ENCODE peak calls at places on chromosomes 11 and 22, in ten cellular contexts. One of them, this sample, is unnamed.

GRCh38 chr22:46328066-46328465 is 7.4 kb upstream of the TRMU start:
- DNase-seq in aorta: peak; percentile 21
- DNase-seq in upper lobe of right lung: no peak
- DNase-seq in body of pancreas: no peak
- DNase-seq in H9: no peak
- DNase-seq in keratinocyte: no peak
- DNase-seq in stomach: no peak
- DNase-seq in mesenchymal stem cell: no peak
- DNase-seq in PC-3: no peak
- DNase-seq in PC-9: no peak
- DNase-seq in this sample: no peak

GRCh38 chr11:33000181-33000580 is 15.5 kb upstream of the DEPDC7 start:
- DNase-seq in body of pancreas: no peak
- DNase-seq in PC-9: peak; percentile 8
- DNase-seq in upper lobe of right lung: no peak
- DNase-seq in mesenchymal stem cell: peak; percentile 78
- DNase-seq in stomach: no peak
- DNase-seq in H9: no peak
- DNase-seq in keratinocyte: no peak
- DNase-seq in PC-3: peak; percentile 57
- DNase-seq in aorta: no peak
- DNase-seq in this sample: peak; percentile 80

GRCh38 chr22:28817919-28818859 is 17.8 kb upstream of the XBP1 start:
- DNase-seq in PC-3: peak; percentile 19
- DNase-seq in body of pancreas: peak; percentile 97
- DNase-seq in aorta: no peak
- DNase-seq in upper lobe of right lung: peak; percentile 76
- DNase-seq in mesenchymal stem cell: no peak
- DNase-seq in stomach: peak; percentile 89
- DNase-seq in PC-9: peak; percentile 63
- DNase-seq in H9: no peak
- DNase-seq in keratinocyte: no peak
- DNase-seq in this sample: no peak

GRCh38 chr11:10287140-10287539 is 6.9 kb downstream of the SBF2 start:
- DNase-seq in body of pancreas: no peak
- DNase-seq in PC-9: no peak
- DNase-seq in stomach: no peak
- DNase-seq in mesenchymal stem cell: no peak
- DNase-seq in aorta: no peak
- DNase-seq in keratinocyte: no peak
- DNase-seq in H9: no peak
- DNase-seq in upper lobe of right lung: no peak
- DNase-seq in PC-3: no peak
- DNase-seq in this sample: no peak

GRCh38 chr11:46436113-46436512 is 44.5 kb upstream of the CHRM4 start:
- DNase-seq in upper lobe of right lung: no peak
- DNase-seq in keratinocyte: no peak
- DNase-seq in stomach: no peak
- DNase-seq in H9: no peak
- DNase-seq in aorta: no peak
- DNase-seq in body of pancreas: no peak
- DNase-seq in PC-9: no peak
- DNase-seq in PC-3: no peak
- DNase-seq in mesenchymal stem cell: no peak
- DNase-seq in this sample: no peak

GRCh38 chr22:21697866-21698265 is 32.1 kb downstream of the PPIL2 start:
- DNase-seq in aorta: no peak
- DNase-seq in keratinocyte: no peak
- DNase-seq in body of pancreas: no peak
- DNase-seq in stomach: no peak
- DNase-seq in H9: no peak
- DNase-seq in upper lobe of right lung: no peak
- DNase-seq in mesenchymal stem cell: peak; percentile 62
- DNase-seq in PC-9: no peak
- DNase-seq in PC-3: no peak
- DNase-seq in this sample: peak; percentile 63

GRCh38 chr22:46004105-46004866 is 27.3 kb upstream of the WNT7B start:
- DNase-seq in upper lobe of right lung: peak; percentile 66
- DNase-seq in stomach: no peak
- DNase-seq in mesenchymal stem cell: no peak
- DNase-seq in PC-3: no peak
- DNase-seq in aorta: no peak
- DNase-seq in keratinocyte: no peak
- DNase-seq in H9: no peak
- DNase-seq in body of pancreas: no peak
- DNase-seq in PC-9: no peak
- DNase-seq in this sample: no peak

GRCh38 chr11:119029340-119030028 is 1.2 kb downstream of the SLC37A4 start:
- DNase-seq in PC-9: no peak
- DNase-seq in body of pancreas: peak; percentile 91
- DNase-seq in keratinocyte: no peak
- DNase-seq in H9: no peak
- DNase-seq in stomach: peak; percentile 78
- DNase-seq in upper lobe of right lung: no peak
- DNase-seq in mesenchymal stem cell: peak; percentile 44
- DNase-seq in PC-3: peak; percentile 16
- DNase-seq in aorta: peak; percentile 60
- DNase-seq in this sample: no peak

GRCh38 chr11:2578934-2579280 is 120.9 kb downstream of the KCNQ1OT1 start:
- DNase-seq in H9: no peak
- DNase-seq in aorta: no peak
- DNase-seq in keratinocyte: no peak
- DNase-seq in stomach: no peak
- DNase-seq in mesenchymal stem cell: no peak
- DNase-seq in body of pancreas: peak; percentile 2
- DNase-seq in PC-9: no peak
- DNase-seq in upper lobe of right lung: no peak
- DNase-seq in PC-3: no peak
- DNase-seq in this sample: no peak

GRCh38 chr11:10622957-10623787 is 54.7 kb upstream of the LYVE1 start:
- DNase-seq in PC-9: no peak
- DNase-seq in body of pancreas: no peak
- DNase-seq in aorta: peak; percentile 73
- DNase-seq in upper lobe of right lung: no peak
- DNase-seq in PC-3: peak; percentile 37
- DNase-seq in mesenchymal stem cell: no peak
- DNase-seq in keratinocyte: no peak
- DNase-seq in H9: no peak
- DNase-seq in stomach: no peak
- DNase-seq in this sample: no peak

GRCh38 chr11:35144811-35145210 is 5.8 kb downstream of the CD44 start:
- DNase-seq in mesenchymal stem cell: peak; percentile 43
- DNase-seq in body of pancreas: no peak
- DNase-seq in aorta: no peak
- DNase-seq in PC-9: no peak
- DNase-seq in upper lobe of right lung: no peak
- DNase-seq in H9: no peak
- DNase-seq in keratinocyte: no peak
- DNase-seq in stomach: no peak
- DNase-seq in PC-3: peak; percentile 41
- DNase-seq in this sample: peak; percentile 67
- H3K4me1 ChIP-seq in mesenchymal stem cell: peaks cover 27% of the 10 kb centered on the region
- H3K4me1 ChIP-seq in body of pancreas: peaks cover 85% of the 10 kb centered on the region
- H3K4me1 ChIP-seq in aorta: peaks cover 1% of the 10 kb centered on the region
- H3K4me1 ChIP-seq in PC-9: peaks cover 91% of the 10 kb centered on the region
- H3K4me1 ChIP-seq in upper lobe of right lung: peaks cover 59% of the 10 kb centered on the region
- H3K4me1 ChIP-seq in H9: peaks cover 2% of the 10 kb centered on the region
- H3K4me1 ChIP-seq in keratinocyte: peaks cover 55% of the 10 kb centered on the region
- H3K4me1 ChIP-seq in stomach: peaks cover 82% of the 10 kb centered on the region
- H3K4me1 ChIP-seq in PC-3: peaks cover 57% of the 10 kb centered on the region
- H3K4me1 ChIP-seq in this sample: peaks cover 63% of the 10 kb centered on the region

GRCh38 chr11:122137081-122137793 is 21.2 kb upstream of the BLID start:
- DNase-seq in body of pancreas: no peak
- DNase-seq in stomach: no peak
- DNase-seq in mesenchymal stem cell: peak; percentile 93
- DNase-seq in PC-9: no peak
- DNase-seq in keratinocyte: no peak
- DNase-seq in H9: no peak
- DNase-seq in aorta: no peak
- DNase-seq in upper lobe of right lung: no peak
- DNase-seq in PC-3: peak; percentile 96
- DNase-seq in this sample: peak; percentile 93
- H3K4me1 ChIP-seq in body of pancreas: peaks cover 5% of the 10 kb centered on the region
- H3K4me1 ChIP-seq in stomach: peaks cover 42% of the 10 kb centered on the region
- H3K4me1 ChIP-seq in mesenchymal stem cell: peaks cover 4% of the 10 kb centered on the region
- H3K4me1 ChIP-seq in PC-9: peaks cover 55% of the 10 kb centered on the region
- H3K4me1 ChIP-seq in keratinocyte: peaks cover 56% of the 10 kb centered on the region
- H3K4me1 ChIP-seq in H9: no peaks in the 10 kb centered on the region
- H3K4me1 ChIP-seq in aorta: peaks cover 5% of the 10 kb centered on the region
- H3K4me1 ChIP-seq in upper lobe of right lung: no peaks in the 10 kb centered on the region
- H3K4me1 ChIP-seq in PC-3: peaks cover 81% of the 10 kb centered on the region
- H3K4me1 ChIP-seq in this sample: peaks cover 99% of the 10 kb centered on the region

DNA sequence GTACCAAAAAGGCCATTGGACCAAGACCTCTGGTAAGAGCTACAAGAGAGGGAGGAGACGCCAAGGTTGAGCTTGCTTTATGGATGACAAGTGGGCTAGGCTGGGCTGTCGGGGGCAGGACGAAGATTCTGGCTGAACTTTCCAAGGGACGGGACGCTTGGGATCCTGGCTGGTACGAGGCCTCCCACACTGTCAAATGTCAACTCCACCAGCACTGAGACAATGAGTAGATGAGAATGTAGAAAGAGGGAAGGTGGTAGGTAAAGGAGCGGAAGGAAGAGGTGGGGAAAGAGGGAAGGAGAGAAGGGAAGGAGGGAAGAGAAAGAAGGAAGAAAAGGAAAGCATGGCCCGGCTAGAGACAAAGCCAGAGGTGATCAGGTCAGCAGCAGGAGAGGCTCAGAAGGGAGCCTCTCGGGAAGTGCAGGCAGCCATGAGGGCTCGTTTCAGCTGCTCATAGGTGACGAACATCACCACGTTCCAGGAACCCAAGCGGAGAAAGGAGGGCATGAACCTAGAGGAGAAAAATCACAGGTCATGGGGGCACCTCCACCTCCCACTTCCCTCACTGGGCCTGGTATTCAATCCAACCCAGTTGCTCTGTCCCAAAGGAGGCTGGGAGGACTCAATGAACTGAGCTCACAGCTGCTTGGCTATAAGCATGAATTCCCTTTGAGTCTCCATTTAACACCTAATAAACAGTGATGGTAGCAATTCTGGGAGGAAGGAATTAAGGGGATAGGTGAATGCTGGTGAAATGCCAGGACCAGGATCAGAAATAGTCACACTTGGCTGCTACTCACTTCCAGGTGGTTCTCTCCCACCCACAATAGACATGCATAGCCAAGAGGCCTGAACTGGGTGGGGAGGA is 7.8 kb downstream of the UCP2 start:
- DNase-seq in upper lobe of right lung: no peak
- DNase-seq in mesenchymal stem cell: no peak
- DNase-seq in aorta: peak; percentile 38
- DNase-seq in keratinocyte: no peak
- DNase-seq in PC-3: no peak
- DNase-seq in H9: no peak
- DNase-seq in stomach: no peak
- DNase-seq in body of pancreas: no peak
- DNase-seq in PC-9: no peak
- DNase-seq in this sample: no peak
- H3K4me1 ChIP-seq in upper lobe of right lung: peaks cover 25% of the 10 kb centered on the region
- H3K4me1 ChIP-seq in mesenchymal stem cell: peaks cover 9% of the 10 kb centered on the region
- H3K4me1 ChIP-seq in aorta: no peaks in the 10 kb centered on the region
- H3K4me1 ChIP-seq in keratinocyte: peaks cover 9% of the 10 kb centered on the region
- H3K4me1 ChIP-seq in PC-3: peaks cover 10% of the 10 kb centered on the region
- H3K4me1 ChIP-seq in H9: no peaks in the 10 kb centered on the region
- H3K4me1 ChIP-seq in stomach: peaks cover 21% of the 10 kb centered on the region
- H3K4me1 ChIP-seq in body of pancreas: peaks cover 2% of the 10 kb centered on the region
- H3K4me1 ChIP-seq in PC-9: peaks cover 22% of the 10 kb centered on the region
- H3K4me1 ChIP-seq in this sample: peaks cover 10% of the 10 kb centered on the region

GRCh38 chr11:19769820-19770219 is 57.2 kb downstream of the NAV2 start:
- DNase-seq in keratinocyte: no peak
- DNase-seq in upper lobe of right lung: no peak
- DNase-seq in stomach: no peak
- DNase-seq in mesenchymal stem cell: peak; percentile 51
- DNase-seq in PC-3: peak; percentile 46
- DNase-seq in H9: no peak
- DNase-seq in PC-9: peak; percentile 11
- DNase-seq in body of pancreas: no peak
- DNase-seq in aorta: no peak
- DNase-seq in this sample: peak; percentile 61
- H3K4me1 ChIP-seq in keratinocyte: no peaks in the 10 kb centered on the region
- H3K4me1 ChIP-seq in upper lobe of right lung: peaks cover 15% of the 10 kb centered on the region
- H3K4me1 ChIP-seq in stomach: peaks cover 42% of the 10 kb centered on the region
- H3K4me1 ChIP-seq in mesenchymal stem cell: peaks cover 6% of the 10 kb centered on the region
- H3K4me1 ChIP-seq in PC-3: peaks cover 25% of the 10 kb centered on the region
- H3K4me1 ChIP-seq in H9: peaks cover 26% of the 10 kb centered on the region
- H3K4me1 ChIP-seq in PC-9: peaks cover 24% of the 10 kb centered on the region
- H3K4me1 ChIP-seq in body of pancreas: no peaks in the 10 kb centered on the region
- H3K4me1 ChIP-seq in aorta: peaks cover 5% of the 10 kb centered on the region
- H3K4me1 ChIP-seq in this sample: peaks cover 25% of the 10 kb centered on the region

GRCh38 chr11:68040957-68041591 is 2.2 kb downstream of the TCIRG1 start:
- DNase-seq in mesenchymal stem cell: no peak
- DNase-seq in body of pancreas: peak; percentile 85
- DNase-seq in H9: no peak
- DNase-seq in upper lobe of right lung: peak; percentile 65
- DNase-seq in stomach: no peak
- DNase-seq in PC-3: no peak
- DNase-seq in keratinocyte: no peak
- DNase-seq in PC-9: no peak
- DNase-seq in aorta: no peak
- DNase-seq in this sample: no peak
- H3K4me1 ChIP-seq in mesenchymal stem cell: peaks cover 70% of the 10 kb centered on the region
- H3K4me1 ChIP-seq in body of pancreas: peaks cover 85% of the 10 kb centered on the region
- H3K4me1 ChIP-seq in H9: no peaks in the 10 kb centered on the region
- H3K4me1 ChIP-seq in upper lobe of right lung: peaks cover 44% of the 10 kb centered on the region
- H3K4me1 ChIP-seq in stomach: peaks cover 77% of the 10 kb centered on the region
- H3K4me1 ChIP-seq in PC-3: peaks cover 26% of the 10 kb centered on the region
- H3K4me1 ChIP-seq in keratinocyte: peaks cover 7% of the 10 kb centered on the region
- H3K4me1 ChIP-seq in PC-9: peaks cover 36% of the 10 kb centered on the region
- H3K4me1 ChIP-seq in aorta: no peaks in the 10 kb centered on the region
- H3K4me1 ChIP-seq in this sample: peaks cover 9% of the 10 kb centered on the region

GRCh38 chr11:114082415-114082748 is 22.9 kb downstream of the ZBTB16 start:
- DNase-seq in stomach: no peak
- DNase-seq in PC-3: no peak
- DNase-seq in mesenchymal stem cell: peak; percentile 63
- DNase-seq in keratinocyte: no peak
- DNase-seq in upper lobe of right lung: no peak
- DNase-seq in H9: no peak
- DNase-seq in aorta: peak; percentile 66
- DNase-seq in PC-9: no peak
- DNase-seq in body of pancreas: no peak
- DNase-seq in this sample: peak; percentile 15
- H3K4me1 ChIP-seq in stomach: peaks cover 100% of the 10 kb centered on the region
- H3K4me1 ChIP-seq in PC-3: no peaks in the 10 kb centered on the region
- H3K4me1 ChIP-seq in mesenchymal stem cell: peaks cover 2% of the 10 kb centered on the region
- H3K4me1 ChIP-seq in keratinocyte: no peaks in the 10 kb centered on the region
- H3K4me1 ChIP-seq in upper lobe of right lung: peaks cover 100% of the 10 kb centered on the region
- H3K4me1 ChIP-seq in H9: peaks cover 2% of the 10 kb centered on the region
- H3K4me1 ChIP-seq in aorta: peaks cover 9% of the 10 kb centered on the region
- H3K4me1 ChIP-seq in PC-9: no peaks in the 10 kb centered on the region
- H3K4me1 ChIP-seq in body of pancreas: peaks cover 100% of the 10 kb centered on the region
- H3K4me1 ChIP-seq in this sample: peaks cover 3% of the 10 kb centered on the region